ENCODE peak calls at places on chromosome 18, in nine cellular contexts. E, N, B, F, L, U, K, C and W are unnamed samples. For H3K4me1, the result is how much of the 10 kb centered on the place peaks cover.

GRCh38 chr18:46109386-46109785 is 5.2 kb downstream of the HAUS1 start:
- DNase-seq in U (no peak), B (no peak), C (no peak), K (no peak), E (no peak), N (no peak), F (no peak), L (no peak), W (no peak)

GRCh38 chr18:73724908-73725307 is 422.7 kb downstream of the FBXO15 start:
- DNase-seq in F (no peak), N (no peak), L (no peak), U (no peak), E (no peak), C (no peak), B (no peak), K (no peak), W (no peak)

GRCh38 chr18:23238152-23238531 is 102.9 kb downstream of the CABLES1 start:
- DNase-seq in K (no peak), N (no peak), L (peak), U (no peak), B (peak), F (no peak), E (peak), C (peak), W (no peak)

GRCh38 chr18:6921571-6921970 is 192.1 kb downstream of the ARHGAP28 start:
- DNase-seq in B (no peak), U (no peak), C (no peak), E (no peak), L (no peak), K (no peak), N (no peak), F (no peak), W (no peak)

GRCh38 chr18:39318462-39318861 is 1752.9 kb upstream of the CELF4 start:
- DNase-seq in U (no peak), B (no peak), C (no peak), E (no peak), L (no peak), K (no peak), F (no peak), N (no peak), W (no peak)

GRCh38 chr18:28044036-28044435 is 132.9 kb downstream of the CDH2 start:
- DNase-seq in U (no peak), F (no peak), E (no peak), N (no peak), C (no peak), B (no peak), K (no peak), L (no peak), W (no peak)

GRCh38 chr18:55402731-55403405 is 185.1 kb downstream of the TCF4 start:
- DNase-seq in C (no peak), F (no peak), U (no peak), E (no peak), K (no peak), B (no peak), L (no peak), N (no peak), W (no peak)

GRCh38 chr18:33817096-33817495 is 239.1 kb downstream of the ASXL3 start:
- DNase-seq in N (no peak), L (no peak), C (no peak), F (no peak), U (no peak), B (no peak), E (no peak), K (no peak), W (no peak)

GRCh38 chr18:79445740-79446566 is 50.2 kb downstream of the NFATC1 start:
- DNase-seq in F (no peak), L (no peak), E (no peak), U (no peak), C (no peak), B (no peak), K (no peak), N (no peak), W (no peak)

GRCh38 chr18:58856881-58857280 is 7.8 kb upstream of the ZNF532 start:
- DNase-seq in E (no peak), N (no peak), L (no peak), B (no peak), K (no peak), U (no peak), C (no peak), F (no peak), W (no peak)

GRCh38 chr18:74519320-74520095 is 14.8 kb upstream of the CNDP1 start:
- DNase-seq in N (no peak), F (no peak), E (peak), C (no peak), K (no peak), U (no peak), B (no peak), L (no peak), W (no peak)

GRCh38 chr18:55663891-55664290 is 75.9 kb upstream of the TCF4 start:
- DNase-seq in B (no peak), K (no peak), F (no peak), E (no peak), L (no peak), C (no peak), U (no peak), N (no peak), W (no peak)

GRCh38 chr18:12516049-12516677 is 108.4 kb downstream of the PRELID3A start:
- DNase-seq in L (no peak), C (no peak), F (no peak), E (no peak), U (no peak), B (no peak), N (no peak), K (no peak), W (no peak)

GRCh38 chr18:8615397-8616025 is 6.3 kb downstream of the RAB12 start:
- DNase-seq in B (peak), N (no peak), F (no peak), C (peak), U (peak), E (no peak), K (no peak), L (peak), W (peak)

GRCh38 chr18:37565985-37566478 is 434 bp upstream of the CELF4 start:
- DNase-seq in U (peak), K (no peak), B (no peak), L (no peak), N (peak), C (peak), E (peak), F (peak), W (no peak)

GRCh38 chr18:34742761-34743366 is 32.8 kb downstream of the DTNA start:
- DNase-seq in E (no peak), N (no peak), U (no peak), B (no peak), F (no peak), C (no peak), L (no peak), K (no peak), W (no peak)

GRCh38 chr18:28003451-28003850 is 173.5 kb downstream of the CDH2 start:
- DNase-seq in E (no peak), F (no peak), K (no peak), B (no peak), U (no peak), C (no peak), N (no peak), L (no peak), W (no peak)

GRCh38 chr18:57533399-57533884 is 53.1 kb downstream of the FECH start:
- DNase-seq in U (no peak), N (no peak), F (no peak), C (no peak), L (no peak), E (no peak), B (no peak), K (no peak), W (no peak)

GRCh38 chr18:36688020-36688965 is 140.5 kb downstream of the TPGS2 start:
- DNase-seq in C (no peak), K (peak), E (peak), L (peak), F (peak), B (peak), U (peak), N (peak), W (no peak)

GRCh38 chr18:21632393-21632792 is 20.3 kb downstream of the SNRPD1 start:
- DNase-seq in B (no peak), K (no peak), C (no peak), N (no peak), F (no peak), E (no peak), L (no peak), U (no peak), W (no peak)

GRCh38 chr18:36188912-36189311 is 1.6 kb downstream of the MOCOS start:
- DNase-seq in K (no peak), E (no peak), F (no peak), N (no peak), U (no peak), B (no peak), L (no peak), C (no peak), W (no peak)

GRCh38 chr18:37553633-37554398 is 11.8 kb downstream of the CELF4 start:
- DNase-seq in U (no peak), K (no peak), C (no peak), N (no peak), F (no peak), E (no peak), B (no peak), L (no peak), W (no peak)

GRCh38 chr18:74540689-74541421 is 6.6 kb downstream of the CNDP1 start:
- DNase-seq in L (no peak), K (no peak), B (no peak), U (no peak), E (peak), N (no peak), F (no peak), C (no peak), W (no peak)

GRCh38 chr18:9925369-9925768 is 11.6 kb downstream of the VAPA start:
- DNase-seq in L (no peak), U (no peak), B (no peak), E (no peak), C (no peak), F (no peak), K (no peak), N (no peak), W (no peak)

GRCh38 chr18:59907172-59907571 is 7.4 kb downstream of the PMAIP1 start:
- DNase-seq in U (no peak), F (no peak), B (no peak), E (no peak), K (no peak), L (no peak), C (no peak), N (no peak), W (no peak)

GRCh38 chr18:54878662-54879058 is 50.4 kb downstream of the RAB27B start:
- DNase-seq in N (no peak), C (no peak), L (no peak), U (no peak), K (no peak), B (no peak), E (no peak), F (no peak), W (no peak)

GRCh38 chr18:23133860-23134779 is 1.2 kb upstream of the CABLES1 start:
- DNase-seq in L (no peak), U (peak), C (no peak), K (no peak), E (peak), N (no peak), F (peak), B (no peak), W (no peak)

GRCh38 chr18:48106498-48106897 is 176.0 kb upstream of the SMAD2 start:
- DNase-seq in B (no peak), F (no peak), C (no peak), E (no peak), N (no peak), L (no peak), U (no peak), K (no peak), W (no peak)

GRCh38 chr18:67516432-67517223 is at the start of gene DSEL:
- DNase-seq in C (peak), K (peak), U (peak), B (peak), L (peak), F (peak), N (peak), E (peak), W (peak)

GRCh38 chr18:56575819-56576663 is 62.4 kb downstream of the TXNL1 start:
- DNase-seq in K (no peak), C (peak), N (no peak), B (no peak), U (peak), F (no peak), E (no peak), L (peak), W (no peak)

GRCh38 chr18:47847635-47848034 is 82.8 kb downstream of the SMAD2 start:
- DNase-seq in B (no peak), N (no peak), U (no peak), E (no peak), F (no peak), C (no peak), L (no peak), K (no peak), W (no peak)

GRCh38 chr18:28176933-28177827 is at the start of gene CDH2:
- DNase-seq in L (no peak), B (peak), N (peak), F (peak), E (peak), U (peak), C (peak), K (no peak), W (no peak)

GRCh38 chr18:32450026-32450681 is 20.5 kb downstream of the GAREM1 start:
- DNase-seq in E (no peak), B (no peak), C (no peak), U (no peak), F (no peak), L (no peak), N (no peak), K (no peak), W (no peak)

GRCh38 chr18:68738572-68738971 is 23.7 kb upstream of the TMX3 start:
- DNase-seq in B (no peak), U (no peak), N (no peak), E (no peak), F (no peak), K (no peak), L (no peak), C (no peak), W (no peak)
- H3K4me1 ChIP-seq in B (under half), U (under half), N (under half), E (under half), F (under half), K (under half), L (under half), C (under half), W (under half)

DNA sequence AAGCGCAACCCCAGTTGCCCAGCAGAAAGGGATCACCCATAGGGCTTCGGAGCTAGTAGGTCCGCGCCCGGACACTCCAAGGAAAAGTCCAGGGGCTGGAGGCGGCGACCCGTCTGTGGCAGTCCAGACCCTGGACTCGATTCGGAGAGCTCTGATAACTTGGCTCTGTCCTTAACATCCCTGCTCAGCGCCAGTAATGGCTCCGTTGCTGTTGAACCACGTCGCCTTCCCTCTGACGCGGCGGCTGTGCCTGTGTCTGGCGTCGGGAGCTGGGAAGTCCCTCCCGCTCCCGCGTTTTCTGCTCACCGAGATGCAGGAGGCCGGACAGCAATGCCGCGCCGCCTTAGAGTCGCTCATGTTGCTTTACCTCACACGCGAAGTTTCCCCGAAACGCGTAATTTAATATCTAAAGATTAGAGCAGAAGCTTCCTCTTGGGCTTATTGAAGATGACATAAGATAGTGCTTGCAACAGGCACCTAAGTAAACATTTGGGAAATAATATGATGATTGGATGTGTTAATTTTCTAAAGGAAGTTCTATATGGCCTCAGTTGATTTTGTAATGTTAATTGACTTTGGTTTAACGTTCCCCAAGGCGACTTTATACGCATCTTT is 1.3 kb upstream of the ZBTB14 start:
- DNase-seq in K (peak), U (peak), L (peak), E (peak), B (peak), F (peak), N (peak), C (peak), W (peak)
- TF ChIP-seq POLR2A in K (peak), U (peak), L (no peak), E (no peak), B (no peak), F (peak), N (no peak), C (no peak), W (no peak)

GRCh38 chr18:44770641-44771040 is 90.0 kb downstream of the SETBP1 start:
- DNase-seq in C (no peak), U (no peak), B (no peak), N (no peak), E (no peak), F (no peak), L (no peak), K (no peak), W (no peak)
- H3K4me1 ChIP-seq in C (under half), U (under half), B (under half), N (under half), E (under half), F (under half), L (under half), K (under half), W (half or more)

GRCh38 chr18:50928551-50928950 is 39.3 kb upstream of the ELAC1 start:
- DNase-seq in C (no peak), E (no peak), K (no peak), F (no peak), L (no peak), U (no peak), N (no peak), B (no peak), W (no peak)
- TF ChIP-seq POLR2A in C (no peak), E (no peak), K (no peak), F (no peak), L (no peak), U (no peak), N (no peak), B (no peak), W (no peak)

DNA sequence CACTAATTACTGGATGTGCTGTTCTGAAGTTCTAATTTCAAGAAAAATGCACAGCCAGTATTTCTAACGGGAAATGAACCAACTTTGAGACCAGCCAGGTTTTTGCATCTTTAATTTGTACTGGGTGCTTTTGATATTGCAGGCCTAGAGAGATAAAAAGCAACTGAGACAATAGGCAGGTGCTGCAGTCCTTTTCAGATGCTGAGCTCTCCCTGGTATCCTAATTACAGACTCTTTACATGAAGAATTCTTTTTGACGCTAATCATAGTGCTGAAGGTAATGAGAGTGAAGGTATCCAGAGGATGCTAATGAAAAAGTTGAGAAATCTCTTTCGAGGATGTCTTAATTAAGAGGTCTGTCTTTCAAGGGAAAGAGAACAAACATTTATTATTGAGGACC is 85.1 kb downstream of the SERPINB8 start:
- DNase-seq in L (no peak), E (no peak), N (no peak), F (no peak), U (no peak), C (no peak), B (no peak), K (no peak), W (no peak)
- H3K4me1 ChIP-seq in L (under half), E (under half), N (under half), F (under half), U (under half), C (under half), B (under half), K (under half), W (under half)

GRCh38 chr18:3261393-3262233 is at the start of gene MYL12B:
- DNase-seq in N (peak), U (peak), B (peak), K (peak), L (peak), F (peak), C (peak), E (peak), W (peak)
- TF ChIP-seq POLR2A in N (peak), U (peak), B (peak), K (peak), L (peak), F (peak), C (peak), E (peak), W (peak)

DNA sequence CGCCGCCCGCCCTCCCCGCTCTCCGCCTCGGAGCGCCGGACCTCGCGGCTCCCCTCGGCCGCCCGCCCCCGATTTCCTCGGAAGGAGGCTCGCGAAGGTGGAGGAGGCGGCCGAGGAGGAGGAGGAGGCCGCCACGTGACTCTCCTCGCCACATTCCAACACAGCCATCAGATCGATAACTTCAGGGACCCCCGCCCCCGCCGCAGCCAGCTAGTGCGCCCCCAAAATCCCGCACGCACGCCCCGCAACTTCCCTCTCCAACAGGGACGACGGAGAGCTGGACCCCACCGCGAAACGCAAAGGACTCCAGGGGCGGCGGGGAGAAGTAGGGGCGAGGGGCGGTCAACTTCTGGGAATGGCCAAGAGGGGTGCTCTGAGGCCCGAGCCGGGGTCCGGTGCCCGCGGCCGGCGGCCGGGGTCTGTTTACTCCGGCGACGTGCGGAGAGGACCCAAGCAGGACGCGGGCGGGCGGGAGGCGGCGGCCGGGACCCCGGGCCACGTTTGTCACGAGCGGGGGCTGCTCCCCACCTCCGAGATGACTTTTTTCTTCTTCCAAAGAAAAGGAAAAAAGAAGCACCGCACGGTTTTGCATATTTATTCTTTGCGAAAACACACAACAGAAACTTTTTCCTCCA is 1.9 kb downstream of the ZNF521 start:
- DNase-seq in B (peak), C (peak), L (no peak), F (no peak), K (no peak), U (no peak), N (peak), E (no peak), W (no peak)
- H3K4me1 ChIP-seq in B (under half), C (under half), L (under half), F (under half), K (under half), U (under half), N (under half), E (under half), W (under half)

GRCh38 chr18:49563130-49563540 is 1.3 kb downstream of the LIPG start:
- DNase-seq in B (no peak), L (no peak), C (no peak), N (no peak), E (no peak), K (no peak), F (no peak), U (no peak), W (no peak)
- TF ChIP-seq POLR2A in B (no peak), L (no peak), C (no peak), N (no peak), E (no peak), K (peak), F (no peak), U (no peak), W (no peak)

GRCh38 chr18:25287096-25287495 is 64.9 kb downstream of the ZNF521 start:
- DNase-seq in C (no peak), F (no peak), N (no peak), B (no peak), E (no peak), U (no peak), K (no peak), L (no peak), W (no peak)
- H3K4me1 ChIP-seq in C (under half), F (under half), N (under half), B (under half), E (under half), U (under half), K (under half), L (under half), W (under half)

GRCh38 chr18:63247506-63248394 is 71.8 kb downstream of the BCL2 start:
- DNase-seq in L (no peak), E (no peak), U (no peak), K (no peak), C (no peak), B (no peak), N (peak), F (no peak), W (no peak)

GRCh38 chr18:63254716-63255399 is 64.7 kb downstream of the BCL2 start:
- DNase-seq in F (no peak), B (no peak), N (no peak), L (no peak), K (no peak), E (no peak), C (no peak), U (no peak), W (no peak)

GRCh38 chr18:63253018-63253417 is 66.6 kb downstream of the BCL2 start:
- DNase-seq in E (no peak), N (no peak), U (no peak), K (no peak), L (no peak), F (no peak), C (no peak), B (no peak), W (no peak)

GRCh38 chr18:63253428-63254372 is 65.9 kb downstream of the BCL2 start:
- DNase-seq in B (no peak), U (no peak), E (no peak), L (no peak), C (no peak), N (no peak), K (no peak), F (no peak), W (no peak)

GRCh38 chr18:63249781-63250180 is 69.8 kb downstream of the BCL2 start:
- DNase-seq in B (no peak), K (no peak), F (no peak), E (no peak), C (no peak), U (no peak), N (no peak), L (no peak), W (no peak)
- TF ChIP-seq POLR2A in B (no peak), K (no peak), F (no peak), E (no peak), C (no peak), U (no peak), N (no peak), L (no peak), W (no peak)